ENCODE peak calls at places on chromosomes 12 and 14, in six cellular contexts. D is dorsolateral prefrontal cortex, O is NCI-H2029, Z is AG04450, F is NCI-H1694 treated with DMSO at 0.1 percent for 48 hours, U is nephron progenitor cell. T is an unnamed sample.

GRCh38 chr14:102770147-102770909 is 6.9 kb upstream of the TRAF3 start:
- DNase-seq in F (no peak), O (no peak), Z (no peak), U (no peak), D (peak; percentile 10), T (no peak)

GRCh38 chr14:59282366-59282765 is 93.9 kb downstream of the DAAM1 start:
- DNase-seq in F (no peak), Z (no peak), U (no peak), D (no peak), O (no peak), T (no peak)

GRCh38 chr14:77219591-77219990 is 38.0 kb downstream of the TMEM63C start:
- DNase-seq in D (no peak), Z (no peak), F (no peak), U (no peak), O (peak; percentile 18), T (no peak)

GRCh38 chr12:114165921-114166320 is 199.8 kb upstream of the RBM19 start:
- DNase-seq in U (no peak), O (no peak), Z (no peak), D (no peak), F (no peak), T (no peak)

GRCh38 chr14:96408608-96409007 is 16.7 kb downstream of the AK7 start:
- DNase-seq in Z (no peak), O (no peak), U (no peak), F (no peak), D (no peak), T (no peak)

GRCh38 chr12:13362260-13362841 is 165.8 kb downstream of the EMP1 start:
- DNase-seq in Z (no peak), F (peak; percentile 83), D (no peak), U (peak; percentile 63), O (peak; percentile 73), T (peak; percentile 16)

GRCh38 chr12:62517887-62518286 is 51.3 kb downstream of the MON2 start:
- DNase-seq in F (no peak), U (no peak), Z (no peak), D (no peak), O (peak; percentile 11), T (no peak)

GRCh38 chr12:75862692-75863471 is 168.7 kb downstream of the PHLDA1 start:
- DNase-seq in U (no peak), Z (no peak), F (no peak), O (no peak), D (no peak), T (no peak)

GRCh38 chr14:88005050-88005481 is at the start of gene GPR65:
- DNase-seq in F (no peak), Z (no peak), U (no peak), D (no peak), O (no peak), T (no peak)

GRCh38 chr12:13088503-13088902 is 15.0 kb downstream of the GSG1 start:
- DNase-seq in O (no peak), Z (no peak), U (no peak), D (no peak), F (no peak), T (no peak)

GRCh38 chr12:1562813-1563412 is 31.5 kb downstream of the FBXL14 start:
- DNase-seq in D (no peak), F (no peak), U (no peak), O (no peak), Z (no peak), T (no peak)

GRCh38 chr12:114661245-114661644 is 22.7 kb downstream of the TBX3 start:
- DNase-seq in Z (no peak), F (no peak), O (no peak), U (no peak), D (no peak), T (no peak)

GRCh38 chr12:70094467-70094866 is 148.8 kb upstream of the CNOT2 start:
- DNase-seq in D (no peak), U (no peak), F (no peak), Z (no peak), O (no peak), T (no peak)

GRCh38 chr12:131436922-131437705 is 273.8 kb upstream of the SFSWAP start:
- DNase-seq in U (no peak), Z (no peak), F (no peak), O (no peak), D (no peak), T (no peak)

GRCh38 chr12:53234236-53234635 is 2.2 kb upstream of the RARG start:
- DNase-seq in Z (no peak), O (no peak), D (no peak), F (peak; percentile 36), U (peak; percentile 73), T (no peak)

GRCh38 chr12:47509398-47509851 is 196.4 kb downstream of the RPAP3 start:
- DNase-seq in U (no peak), D (no peak), F (no peak), Z (peak; percentile 52), O (no peak), T (no peak)

GRCh38 chr14:49940805-49941421 is 48.0 kb downstream of the ARF6 start:
- DNase-seq in U (no peak), O (no peak), F (no peak), Z (no peak), D (no peak), T (no peak)

GRCh38 chr14:21514341-21514740 is 3.2 kb upstream of the METTL3 start:
- DNase-seq in U (no peak), Z (no peak), D (no peak), F (no peak), O (no peak), T (no peak)

GRCh38 chr12:4141344-4142270 is 132.0 kb upstream of the CCND2 start:
- DNase-seq in F (no peak), O (no peak), Z (no peak), U (no peak), D (no peak), T (no peak)

GRCh38 chr12:105330938-105331804 is 680 bp downstream of the C12orf75 start:
- DNase-seq in O (no peak), U (peak; percentile 60), Z (no peak), F (no peak), D (no peak), T (no peak)

GRCh38 chr12:63220921-63221320 is 69.9 kb upstream of the AVPR1A start:
- DNase-seq in U (no peak), O (no peak), D (no peak), Z (no peak), F (no peak), T (no peak)

GRCh38 chr14:65354131-65354530 is 58.4 kb upstream of the FUT8 start:
- DNase-seq in Z (no peak), D (no peak), U (no peak), O (no peak), F (no peak), T (no peak)

GRCh38 chr12:88334271-88334670 is 192.2 kb downstream of the TMTC3 start:
- DNase-seq in D (no peak), Z (peak; percentile 7), U (no peak), F (no peak), O (no peak), T (no peak)

GRCh38 chr12:26372856-26373255 is 177.5 kb downstream of the SSPN start:
- DNase-seq in D (no peak), U (no peak), O (no peak), F (no peak), Z (no peak), T (no peak)

GRCh38 chr14:96421236-96421635 is 29.3 kb downstream of the AK7 start:
- DNase-seq in D (no peak), O (no peak), U (no peak), F (no peak), Z (no peak), T (no peak)

GRCh38 chr12:129659927-129660326 is 243.9 kb downstream of the TMEM132D start:
- DNase-seq in O (peak; percentile 23), D (no peak), F (no peak), Z (no peak), U (no peak), T (no peak)

GRCh38 chr14:30225171-30225570 is 297.5 kb upstream of the PRKD1 start:
- DNase-seq in D (no peak), F (no peak), O (no peak), Z (no peak), U (no peak), T (no peak)

GRCh38 chr12:53190108-53190729 is 9.5 kb upstream of the CSAD start:
- DNase-seq in D (no peak), O (peak; percentile 69), F (peak; percentile 24), Z (no peak), U (peak; percentile 59), T (no peak)